ENCODE peak calls at places on chromosomes 11 and 22, in five cellular contexts. H is neuronal stem cell, N is osteoblast, K is fibroblast of lung, L is OCI-LY7. M is an unnamed sample. For H3K9me3, the result is how much of the 10 kb centered on the place peaks cover.

GRCh38 chr11:26093206-26093605 is 238.7 kb upstream of the ANO3 start:
- DNase-seq in H (no peak), N (peak), K (no peak), L (no peak), M (no peak)

GRCh38 chr11:57278721-57279095 is 41.7 kb upstream of the APLNR start:
- DNase-seq in H (no peak), N (no peak), K (no peak), L (no peak), M (no peak)

GRCh38 chr11:120807414-120808150 is 216.3 kb upstream of the TBCEL start:
- DNase-seq in H (peak), N (peak), K (peak), L (no peak), M (peak)

GRCh38 chr11:126432525-126432924 is 77.0 kb downstream of the ST3GAL4 start:
- DNase-seq in H (no peak), N (no peak), K (no peak), L (no peak), M (no peak)

GRCh38 chr11:24759742-24760141 is 262.9 kb downstream of the LUZP2 start:
- DNase-seq in H (no peak), N (no peak), K (no peak), L (no peak), M (no peak)

GRCh38 chr11:88414981-88415391 is 77.5 kb upstream of the CTSC start:
- DNase-seq in H (no peak), N (peak), K (no peak), L (no peak), M (peak)

GRCh38 chr11:30008946-30009525 is 7.8 kb downstream of the KCNA4 start:
- DNase-seq in H (no peak), N (no peak), K (no peak), L (no peak), M (no peak)

GRCh38 chr11:1706634-1707400 is 9.8 kb downstream of the KRTAP5-6 start:
- DNase-seq in H (no peak), N (peak), K (no peak), L (no peak), M (no peak)

GRCh38 chr11:78796956-78797355 is 222.3 kb upstream of the NARS2 start:
- DNase-seq in H (no peak), N (peak), K (peak), L (no peak), M (peak)

GRCh38 chr11:112922606-112923005 is 38.6 kb upstream of the NCAM1 start:
- DNase-seq in H (no peak), N (no peak), K (no peak), L (no peak), M (no peak)

GRCh38 chr22:42468841-42469240 is 36.6 kb upstream of the NFAM1 start:
- DNase-seq in H (no peak), N (no peak), K (no peak), L (no peak), M (peak)

GRCh38 chr11:36469881-36470802 is 39.9 kb downstream of the TRAF6 start:
- DNase-seq in H (no peak), N (no peak), K (peak), L (no peak), M (peak)

DNA sequence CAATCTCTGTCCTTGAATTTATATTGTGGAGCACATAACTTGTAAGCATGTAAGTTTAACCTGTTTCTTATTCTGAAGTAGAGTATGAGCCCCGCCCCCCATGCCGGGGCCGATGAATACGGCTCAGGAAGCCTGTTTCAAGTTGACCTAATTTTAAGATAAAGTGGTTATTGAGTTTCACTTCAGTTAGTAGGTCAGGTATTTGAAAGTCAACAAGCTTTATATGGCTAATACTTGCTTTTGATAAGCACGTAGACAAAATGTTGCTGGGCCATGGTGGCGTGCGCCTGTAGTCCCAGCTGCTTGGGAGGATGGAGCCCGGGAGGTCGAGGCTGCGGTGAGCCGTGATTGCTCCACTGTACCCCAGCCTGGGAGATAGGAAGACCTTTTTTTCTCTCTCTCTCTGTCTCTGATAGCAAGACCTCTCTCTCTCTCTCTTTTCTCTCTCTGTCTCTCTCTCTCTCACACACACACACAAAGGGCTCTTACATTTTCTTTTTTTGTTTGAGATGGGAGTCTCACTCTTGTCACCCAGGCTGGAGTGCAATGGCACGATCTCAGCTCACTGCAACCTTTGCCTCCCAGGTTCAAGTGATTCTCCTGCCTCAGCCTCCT is 14.4 kb downstream of the YWHAH start:
- DNase-seq in H (no peak), N (no peak), K (no peak), L (no peak), M (no peak)
- H2AFZ ChIP-seq in H (no peak), N (no peak), K (no peak), L (no peak), M (no peak)

GRCh38 chr22:47333625-47334024 is 571.2 kb downstream of the TBC1D22A start:
- DNase-seq in H (no peak), N (no peak), K (peak), L (no peak), M (peak)

GRCh38 chr22:47334596-47334995 is 572.1 kb downstream of the TBC1D22A start:
- DNase-seq in H (no peak), N (no peak), K (no peak), L (no peak), M (no peak)

GRCh38 chr22:47337161-47337621 is 574.7 kb downstream of the TBC1D22A start:
- DNase-seq in H (no peak), N (peak), K (peak), L (no peak), M (no peak)

GRCh38 chr22:47335958-47336357 is 573.5 kb downstream of the TBC1D22A start:
- DNase-seq in H (no peak), N (no peak), K (no peak), L (no peak), M (no peak)

GRCh38 chr22:47335460-47335859 is 573.0 kb downstream of the TBC1D22A start:
- DNase-seq in H (no peak), N (no peak), K (no peak), L (no peak), M (no peak)
- H3K9me3 ChIP-seq in H (under half), N (under half), K (under half), L (under half), M (under half)

DNA sequence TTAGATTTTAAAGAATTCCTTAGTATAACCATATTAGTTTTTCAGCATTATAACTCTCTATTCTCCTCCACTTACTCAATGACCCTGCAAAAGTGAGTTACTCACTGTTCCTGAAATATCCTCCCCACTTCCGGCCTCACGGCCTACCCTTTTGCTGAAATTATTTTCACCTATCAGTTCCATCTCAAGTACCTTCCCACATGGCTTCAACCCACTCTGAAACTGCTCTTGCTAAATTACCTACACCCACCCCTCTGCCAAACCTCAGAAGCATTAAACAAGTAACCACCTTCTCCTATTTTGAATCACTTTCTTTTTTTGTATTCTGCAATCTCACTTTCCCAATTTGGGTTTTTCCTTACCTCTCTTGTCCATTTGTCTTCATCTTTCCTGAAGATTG is 37.7 kb downstream of the OR5P2 start:
- DNase-seq in H (no peak), N (no peak), K (no peak), L (no peak), M (peak)
- H2AFZ ChIP-seq in H (no peak), N (no peak), K (no peak), L (no peak), M (peak)

DNA sequence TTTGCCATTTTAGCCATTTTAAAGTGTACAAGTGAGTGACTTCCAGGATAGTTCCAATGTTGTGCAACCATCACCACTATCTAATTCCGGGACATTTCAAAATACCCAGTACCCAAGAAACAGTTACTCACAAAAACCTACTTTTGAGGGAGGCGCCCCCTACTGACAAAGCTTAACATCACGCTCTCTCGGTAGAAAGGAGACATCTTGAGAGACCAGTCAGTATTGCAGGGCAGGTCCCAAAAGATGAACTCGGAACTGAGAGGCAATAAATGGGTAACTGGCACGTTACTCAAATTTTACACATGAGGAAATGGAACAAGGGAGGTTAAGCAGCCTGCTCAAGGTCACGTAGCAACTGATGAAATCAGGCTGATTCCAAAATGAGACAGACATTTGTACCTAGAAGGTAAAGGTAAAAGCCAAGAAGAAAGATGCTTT is 50.0 kb upstream of the POU2AF1 start:
- DNase-seq in H (peak), N (peak), K (peak), L (peak), M (peak)
- H3K9me3 ChIP-seq in H (under half), N (under half), K (under half), L (under half), M (under half)

GRCh38 chr11:114058026-114058706 is 1.3 kb upstream of the ZBTB16 start:
- DNase-seq in H (peak), N (no peak), K (peak), L (no peak), M (no peak)

GRCh38 chr11:114059278-114059983 is at the start of gene ZBTB16:
- DNase-seq in H (peak), N (peak), K (peak), L (no peak), M (no peak)

GRCh38 chr11:114059984-114060401 is 482 bp downstream of the ZBTB16 start:
- DNase-seq in H (no peak), N (no peak), K (peak), L (no peak), M (peak)

GRCh38 chr11:114057605-114058004 is 1.9 kb upstream of the ZBTB16 start:
- DNase-seq in H (no peak), N (no peak), K (no peak), L (no peak), M (no peak)

GRCh38 chr11:114058871-114059277 is 637 bp upstream of the ZBTB16 start:
- DNase-seq in H (no peak), N (no peak), K (no peak), L (no peak), M (no peak)
- H2AFZ ChIP-seq in H (peak), N (no peak), K (no peak), L (no peak), M (no peak)

GRCh38 chr11:65806972-65807371 is 20.1 kb downstream of the OVOL1 start:
- DNase-seq in H (no peak), N (no peak), K (no peak), L (no peak), M (no peak)
- H3K9me3 ChIP-seq in H (under half), N (under half), K (under half), L (under half), M (under half)

GRCh38 chr11:34826384-34826726 is 89.8 kb downstream of the APIP start:
- DNase-seq in H (no peak), N (no peak), K (no peak), L (no peak), M (no peak)

GRCh38 chr11:34825670-34826383 is 90.4 kb downstream of the APIP start:
- DNase-seq in H (no peak), N (peak), K (no peak), L (no peak), M (peak)

GRCh38 chr11:34830035-34830434 is 86.1 kb downstream of the APIP start:
- DNase-seq in H (no peak), N (peak), K (no peak), L (no peak), M (no peak)

GRCh38 chr11:34825315-34825669 is 90.9 kb downstream of the APIP start:
- DNase-seq in H (no peak), N (no peak), K (no peak), L (no peak), M (peak)

GRCh38 chr11:34827239-34827638 is 88.9 kb downstream of the APIP start:
- DNase-seq in H (no peak), N (no peak), K (peak), L (no peak), M (no peak)
- H2AFZ ChIP-seq in H (no peak), N (no peak), K (no peak), L (no peak), M (no peak)